ENCODE peak calls at places on chromosomes 12 and 14, in five cellular contexts. R, J, L, D and S are unnamed samples.

GRCh38 chr12:117063162-117063911 is 35.9 kb downstream of the TESC start:
- DNase-seq in D (no peak), J (no peak), L (no peak), R (no peak), S (peak)

GRCh38 chr14:65002586-65003210 is 16.0 kb downstream of the FNTB start:
- DNase-seq in L (peak), D (no peak), R (no peak), J (no peak), S (no peak)

GRCh38 chr14:82387699-82388098 is 854.0 kb upstream of the SEL1L start:
- DNase-seq in J (no peak), L (no peak), D (no peak), R (no peak), S (no peak)

GRCh38 chr12:88944403-88944802 is 364.1 kb upstream of the KITLG start:
- DNase-seq in R (no peak), L (no peak), D (no peak), J (no peak), S (peak)

GRCh38 chr12:107478881-107479280 is 206.7 kb upstream of the PWP1 start:
- DNase-seq in R (no peak), L (no peak), J (no peak), D (no peak), S (no peak)

GRCh38 chr12:20154060-20154459 is 214.3 kb upstream of the PDE3A start:
- DNase-seq in D (no peak), J (no peak), R (no peak), L (no peak), S (no peak)

GRCh38 chr14:81165188-81165587 is 55.6 kb downstream of the GTF2A1 start:
- DNase-seq in R (no peak), D (no peak), L (no peak), J (no peak), S (peak)

GRCh38 chr12:92208613-92209121 is 63.0 kb upstream of the BTG1 start:
- DNase-seq in R (peak), L (peak), D (no peak), J (no peak), S (peak)

GRCh38 chr14:69059658-69060648 is 80.9 kb upstream of the ACTN1 start:
- DNase-seq in R (no peak), L (peak), D (no peak), J (no peak), S (no peak)